ENCODE peak calls at places on chromosomes 12 and 14, in five cellular contexts. A is posterior vena cava; K is WTC11; W is activated CD4-positive, alpha-beta T cell treated with anti-CD3 and anti-CD28 coated beads, Interleukin-2, amount 50 U/mL, for 4 hours; O is cardiac septum. T is an unnamed sample.

GRCh38 chr12:109606261-109607028 is 32.9 kb downstream of the MVK start:
- DNase-seq in A (no peak), O (no peak), K (peak; percentile 48), W (no peak), T (no peak)

GRCh38 chr14:105419305-105420091 is at the start of gene MTA1:
- DNase-seq in O (no peak), W (peak; percentile 26), K (no peak), A (peak; percentile 67), T (no peak)

GRCh38 chr14:51533160-51533559 is 118.5 kb upstream of the FRMD6 start:
- DNase-seq in W (no peak), K (no peak), A (no peak), O (no peak), T (no peak)

GRCh38 chr14:64061706-64062105 is 208.9 kb downstream of the SYNE2 start:
- DNase-seq in W (no peak), K (no peak), A (no peak), O (no peak), T (no peak)

GRCh38 chr14:102231476-102232347 is 73.3 kb downstream of the MOK start:
- DNase-seq in W (no peak), O (no peak), A (peak; percentile 63), K (no peak), T (no peak)

GRCh38 chr12:71439613-71440392 is at the start of gene LGR5:
- DNase-seq in K (peak; percentile 63), A (peak; percentile 81), O (no peak), W (no peak), T (no peak)

GRCh38 chr14:99604766-99605298 is 825 bp upstream of the CCDC85C start:
- DNase-seq in A (no peak), W (peak; percentile 25), O (no peak), K (peak; percentile 46), T (no peak)

GRCh38 chr12:77973579-77973978 is 142.9 kb downstream of the NAV3 start:
- DNase-seq in O (no peak), W (no peak), A (no peak), K (no peak), T (no peak)

GRCh38 chr14:93092606-93093556 is 22.8 kb downstream of the ITPK1 start:
- DNase-seq in A (no peak), O (no peak), K (no peak), W (no peak), T (no peak)

GRCh38 chr14:59664741-59665140 is 88.1 kb upstream of the CCDC175 start:
- DNase-seq in K (no peak), A (no peak), O (no peak), W (no peak), T (no peak)

GRCh38 chr14:50530358-50530757 is 2.0 kb downstream of the MAP4K5 start:
- DNase-seq in K (no peak), W (no peak), O (no peak), A (no peak), T (no peak)

GRCh38 chr12:9851927-9852326 is 17.2 kb downstream of the CLEC2B start:
- DNase-seq in K (no peak), O (no peak), A (no peak), W (no peak), T (no peak)

GRCh38 chr12:79512068-79512467 is 178.7 kb downstream of the PAWR start:
- DNase-seq in W (no peak), K (peak; percentile 72), A (no peak), O (no peak), T (no peak)

T was measured in activated T-cell treated with anti-CD3 and anti-CD28 coated beads for 24 hours.